ENCODE peak calls at places on chromosome 5, in nine cellular contexts. X is uterus, O is stomach, L is IMR-90, P is A549, Y is Peyer's patch, V is upper lobe of left lung, W is transverse colon, I is heart left ventricle. T is an unnamed sample.

GRCh38 chr5:91332267-91333044 is 50.7 kb downstream of the ARRDC3 start:
- DNase-seq in X (no peak), O (no peak), L (peak), P (peak), Y (no peak), V (no peak), W (no peak), I (no peak), T (no peak)

GRCh38 chr5:149445739-149446369 is 66.8 kb upstream of the IL17B start:
- DNase-seq in X (peak), O (no peak), L (peak), P (peak), Y (no peak), V (no peak), W (no peak), I (no peak), T (no peak)

GRCh38 chr5:132526974-132527564 is 16.3 kb downstream of the IL5 start:
- DNase-seq in X (no peak), O (no peak), L (peak), P (no peak), Y (no peak), V (no peak), W (no peak), I (no peak), T (no peak)

GRCh38 chr5:135235551-135236100 is 163.4 kb downstream of the MACROH2A1 start:
- DNase-seq in X (peak), O (no peak), L (no peak), P (no peak), Y (peak), V (peak), W (no peak), I (no peak), T (no peak)

GRCh38 chr5:149227168-149227826 is 44.4 kb upstream of the AFAP1L1 start:
- DNase-seq in X (no peak), O (no peak), L (peak), P (peak), Y (no peak), V (no peak), W (no peak), I (no peak), T (no peak)

GRCh38 chr5:181223729-181224389 is 778 bp downstream of the TRIM41 start:
- DNase-seq in X (no peak), O (peak), L (peak), P (no peak), Y (no peak), V (peak), W (no peak), I (peak), T (no peak)

GRCh38 chr5:149730620-149731331 is 666 bp downstream of the PPARGC1B start:
- DNase-seq in X (peak), O (peak), L (no peak), P (peak), Y (peak), V (peak), W (peak), I (peak), T (no peak)

GRCh38 chr5:176776141-176776865 is 34.1 kb upstream of the UNC5A start:
- DNase-seq in X (no peak), O (no peak), L (no peak), P (no peak), Y (peak), V (no peak), W (no peak), I (no peak), T (no peak)

GRCh38 chr5:168661593-168662485 is 82.7 kb upstream of the PANK3 start:
- DNase-seq in X (no peak), O (no peak), L (no peak), P (no peak), Y (no peak), V (no peak), W (no peak), I (no peak), T (no peak)

GRCh38 chr5:134227786-134228185 is 1.9 kb upstream of the PPP2CA start:
- DNase-seq in X (no peak), O (no peak), L (no peak), P (no peak), Y (no peak), V (no peak), W (no peak), I (no peak), T (no peak)

GRCh38 chr5:111394580-111394979 is 117.8 kb downstream of the STARD4 start:
- DNase-seq in X (no peak), O (no peak), L (peak), P (no peak), Y (no peak), V (no peak), W (no peak), I (no peak), T (no peak)

GRCh38 chr5:92364986-92365550 is 982.0 kb upstream of the ARRDC3 start:
- DNase-seq in X (no peak), O (no peak), L (peak), P (no peak), Y (no peak), V (no peak), W (no peak), I (no peak), T (no peak)

GRCh38 chr5:136023935-136024645 is 4.7 kb upstream of the TGFBI start:
- DNase-seq in X (no peak), O (no peak), L (peak), P (no peak), Y (no peak), V (no peak), W (no peak), I (no peak), T (no peak)

GRCh38 chr5:172768098-172768572 is 2.9 kb downstream of the DUSP1 start:
- DNase-seq in X (no peak), O (no peak), L (no peak), P (no peak), Y (no peak), V (no peak), W (no peak), I (no peak), T (no peak)

GRCh38 chr5:72108200-72109050 is 1.1 kb downstream of the MAP1B start:
- DNase-seq in X (peak), O (no peak), L (peak), P (peak), Y (no peak), V (peak), W (peak), I (peak), T (no peak)

GRCh38 chr5:113760486-113760885 is 247.0 kb downstream of the YTHDC2 start:
- DNase-seq in X (no peak), O (no peak), L (no peak), P (no peak), Y (no peak), V (no peak), W (no peak), I (no peak), T (no peak)

DNA sequence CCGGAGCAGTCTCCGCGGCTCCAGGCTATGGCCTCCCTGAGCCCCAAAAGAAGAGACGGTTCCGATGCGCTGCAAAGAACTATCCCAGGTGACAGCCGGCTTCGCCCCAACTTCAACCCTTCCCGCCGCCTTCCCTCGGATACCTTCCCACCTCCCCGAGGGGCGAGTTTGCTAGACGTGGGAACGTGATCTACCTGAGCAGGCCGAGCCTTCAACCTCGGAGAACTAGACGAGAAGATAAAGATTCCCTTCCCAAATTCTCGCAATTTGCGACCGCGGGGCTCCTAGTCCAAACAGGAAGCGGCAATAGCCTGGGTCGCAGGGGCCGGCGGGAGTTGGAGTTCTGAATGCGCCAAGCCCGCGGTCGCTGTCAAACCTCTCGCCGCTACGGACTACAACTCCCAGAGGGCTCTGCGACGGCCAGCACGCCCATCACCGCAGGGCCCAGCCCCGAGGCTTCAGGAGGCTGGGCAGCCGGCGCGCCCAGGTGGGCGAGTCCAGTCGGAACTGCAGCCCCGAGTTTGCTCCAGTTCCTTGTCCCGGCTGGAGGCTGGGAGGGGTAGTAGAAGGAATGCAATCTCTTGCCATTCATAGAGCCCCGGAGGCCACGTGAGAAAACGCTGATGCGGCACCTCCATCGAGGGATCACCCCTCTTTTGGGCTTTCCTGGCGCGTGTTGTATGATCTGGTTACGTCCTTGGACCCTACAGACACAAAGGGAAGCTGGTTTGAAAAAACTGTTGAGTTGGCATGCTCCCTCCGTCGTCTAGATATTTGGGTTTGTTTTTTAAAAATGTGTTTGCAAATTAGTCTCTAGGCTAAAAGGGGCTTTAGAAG is at the start of gene SLC38A9:
- DNase-seq in X (peak), O (peak), L (peak), P (peak), Y (peak), V (peak), W (peak), I (peak), T (peak)
- TF ChIP-seq CTCF in X (no peak), O (no peak), L (no peak), P (no peak), Y (no peak), V (peak), W (no peak), I (no peak), T (no peak)

DNA sequence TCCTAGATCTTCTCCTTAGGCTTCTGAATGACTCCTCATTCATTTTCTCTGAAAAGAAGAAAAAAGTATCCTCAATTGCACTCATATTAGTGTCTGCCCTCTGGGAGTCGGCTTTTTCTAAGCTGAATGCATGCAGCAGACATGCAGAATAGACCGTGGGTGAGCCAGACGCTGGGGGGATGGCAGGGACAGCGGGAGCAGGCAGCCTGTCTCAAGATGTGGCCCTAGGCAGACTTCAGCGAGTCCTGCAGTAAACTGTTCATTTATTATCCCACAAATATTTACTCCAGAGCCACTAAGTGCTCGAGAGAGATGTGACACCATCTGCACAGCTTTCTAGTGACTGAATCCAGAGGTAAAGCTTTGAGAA is 164.9 kb upstream of the RAI14 start:
- DNase-seq in X (no peak), O (no peak), L (peak), P (no peak), Y (no peak), V (no peak), W (no peak), I (no peak), T (no peak)
- H3K27ac ChIP-seq in X (no peak), O (no peak), L (peak), P (no peak), Y (no peak), V (no peak), W (no peak), I (no peak), T (no peak)

DNA sequence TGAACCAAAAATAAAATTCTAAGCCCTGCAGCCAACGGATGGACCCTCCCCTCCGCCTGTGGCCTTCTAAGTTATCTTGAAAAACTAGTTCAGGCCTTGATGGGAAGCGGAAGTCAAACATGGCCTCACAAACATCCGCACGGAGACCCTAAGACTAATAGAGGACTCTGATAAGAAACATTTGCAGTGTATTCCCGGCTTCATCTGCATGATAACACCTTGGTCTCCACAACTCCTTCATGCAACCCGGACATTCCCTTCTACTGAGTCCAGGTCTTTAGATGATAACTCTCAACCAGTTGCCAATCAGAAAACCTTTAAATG is 770 bp upstream of the DAP start:
- DNase-seq in X (no peak), O (no peak), L (peak), P (no peak), Y (no peak), V (no peak), W (no peak), I (no peak), T (no peak)
- TF ChIP-seq POLR2A in X (no peak), O (no peak), L (no peak), P (no peak), Y (no peak), V (no peak), W (no peak), I (no peak), T (no peak)

DNA sequence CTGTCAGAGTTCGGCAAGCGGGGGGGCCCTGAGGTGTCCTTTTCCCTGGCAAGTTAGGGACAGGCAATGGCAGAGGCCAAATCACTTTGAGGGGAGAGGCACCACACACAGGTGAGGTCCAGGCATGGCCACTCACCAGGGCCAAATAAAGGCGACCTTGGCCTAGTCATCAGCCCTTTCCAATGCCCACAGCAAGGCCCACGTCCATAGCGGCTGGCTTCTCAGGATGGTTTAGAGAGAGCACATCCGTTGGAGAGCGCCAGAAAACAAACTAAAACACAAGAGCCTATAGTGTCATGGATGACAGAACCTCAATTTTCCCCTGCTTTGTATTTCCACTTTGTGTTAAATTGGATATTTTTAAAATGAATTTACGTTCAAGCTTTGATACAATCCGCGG is 7.0 kb downstream of the CCNJL start:
- DNase-seq in X (no peak), O (no peak), L (no peak), P (no peak), Y (no peak), V (no peak), W (no peak), I (no peak), T (no peak)
- TF ChIP-seq CTCF in X (no peak), O (no peak), L (no peak), P (no peak), Y (no peak), V (no peak), W (no peak), I (no peak), T (no peak)

GRCh38 chr5:115271295-115272060 is 8.8 kb upstream of the PGGT1B start:
- DNase-seq in X (no peak), O (no peak), L (no peak), P (no peak), Y (no peak), V (no peak), W (no peak), I (no peak), T (no peak)
- H3K27ac ChIP-seq in X (no peak), O (no peak), L (no peak), P (no peak), Y (peak), V (no peak), W (peak), I (no peak), T (no peak)

DNA sequence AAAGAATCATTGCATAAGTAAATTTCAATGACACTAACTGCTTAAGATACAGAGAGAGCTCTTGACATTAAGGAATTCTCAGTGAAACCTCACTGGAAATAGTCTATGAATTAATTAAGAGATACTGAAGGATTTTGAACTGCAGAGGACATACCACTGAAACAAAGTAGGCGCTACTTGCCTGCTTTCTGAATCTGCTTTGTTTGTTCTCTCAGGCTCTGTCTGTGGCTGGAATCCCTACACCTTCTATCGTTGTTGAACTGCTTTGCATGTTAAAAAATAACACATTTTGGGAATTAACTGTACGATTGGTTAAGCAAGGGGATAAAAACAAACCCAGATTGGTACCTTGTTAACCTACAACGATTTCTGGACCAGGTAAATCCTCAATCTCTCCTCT is 435.2 kb downstream of the PDE4D start:
- DNase-seq in X (no peak), O (no peak), L (no peak), P (no peak), Y (no peak), V (no peak), W (no peak), I (no peak), T (no peak)
- TF ChIP-seq POLR2A in X (no peak), O (no peak), L (no peak), P (no peak), Y (no peak), V (no peak), W (no peak), I (no peak), T (no peak)

GRCh38 chr5:144189800-144190429 is 19.2 kb downstream of the KCTD16 start:
- DNase-seq in X (no peak), O (peak), L (peak), P (peak), Y (peak), V (no peak), W (peak), I (no peak), T (no peak)

GRCh38 chr5:144194148-144194547 is 23.5 kb downstream of the KCTD16 start:
- DNase-seq in X (no peak), O (no peak), L (no peak), P (no peak), Y (no peak), V (no peak), W (no peak), I (no peak), T (no peak)

GRCh38 chr5:144195443-144195842 is 24.8 kb downstream of the KCTD16 start:
- DNase-seq in X (no peak), O (no peak), L (peak), P (no peak), Y (no peak), V (no peak), W (no peak), I (no peak), T (no peak)

GRCh38 chr5:144191461-144191860 is 20.8 kb downstream of the KCTD16 start:
- DNase-seq in X (no peak), O (no peak), L (no peak), P (no peak), Y (no peak), V (no peak), W (no peak), I (no peak), T (no peak)

GRCh38 chr5:144191998-144192397 is 21.3 kb downstream of the KCTD16 start:
- DNase-seq in X (no peak), O (no peak), L (peak), P (peak), Y (no peak), V (no peak), W (no peak), I (no peak), T (no peak)
- TF ChIP-seq CTCF in X (no peak), O (no peak), L (peak), P (peak), Y (peak), V (peak), W (peak), I (peak), T (peak)

T was measured in esophagus squamous epithelium.